ENCODE peak calls at places on chromosomes 3 and 15, in nine cellular contexts. C is stomach, I is pancreas, O is psoas muscle, T is IMR-90, P is right lobe of liver, R is ovary, L is uterus, K is A549. H is an unnamed sample. For H3K9me3, the result is how much of the 10 kb centered on the place peaks cover.

GRCh38 chr3:196339493-196340254 is 1.5 kb upstream of the TM4SF19 start:
- DNase-seq in C (no peak), I (no peak), O (no peak), T (peak), P (no peak), R (no peak), L (no peak), K (peak), H (no peak)

GRCh38 chr3:66386925-66387650 is 113.7 kb downstream of the LRIG1 start:
- DNase-seq in C (no peak), I (no peak), O (no peak), T (peak), P (no peak), R (no peak), L (no peak), K (no peak), H (no peak)

GRCh38 chr3:14785207-14786155 is 33.3 kb upstream of the FGD5 start:
- DNase-seq in C (no peak), I (no peak), O (no peak), T (no peak), P (peak), R (no peak), L (no peak), K (no peak), H (no peak)

GRCh38 chr3:129282727-129283327 is 4.2 kb downstream of the HMCES start:
- DNase-seq in C (no peak), I (no peak), O (no peak), T (peak), P (no peak), R (no peak), L (no peak), K (no peak), H (peak)

GRCh38 chr3:16618721-16619120 is 13.5 kb upstream of the DAZL start:
- DNase-seq in C (no peak), I (no peak), O (no peak), T (peak), P (no peak), R (no peak), L (no peak), K (no peak), H (no peak)

GRCh38 chr3:53624467-53624866 is 130.1 kb downstream of the CACNA1D start:
- DNase-seq in C (peak), I (no peak), O (no peak), T (no peak), P (no peak), R (no peak), L (no peak), K (no peak), H (no peak)

GRCh38 chr15:24772256-24772655 is 96.7 kb downstream of the NPAP1 start:
- DNase-seq in C (no peak), I (no peak), O (no peak), T (no peak), P (no peak), R (no peak), L (no peak), K (no peak), H (no peak)

GRCh38 chr3:11096266-11097135 is 57.8 kb upstream of the HRH1 start:
- DNase-seq in C (peak), I (peak), O (peak), T (peak), P (no peak), R (peak), L (peak), K (peak), H (peak)

GRCh38 chr3:71191031-71191482 is 392.5 kb downstream of the FOXP1 start:
- DNase-seq in C (no peak), I (no peak), O (no peak), T (no peak), P (peak), R (no peak), L (no peak), K (no peak), H (no peak)

GRCh38 chr15:75454471-75455418 is 3.3 kb upstream of the SIN3A start:
- DNase-seq in C (peak), I (peak), O (peak), T (no peak), P (no peak), R (no peak), L (no peak), K (no peak), H (peak)

GRCh38 chr15:38695249-38696119 is 130.9 kb upstream of the RASGRP1 start:
- DNase-seq in C (no peak), I (no peak), O (no peak), T (no peak), P (no peak), R (no peak), L (no peak), K (no peak), H (no peak)

GRCh38 chr3:124381565-124382333 is 348.5 kb upstream of the UMPS start:
- DNase-seq in C (no peak), I (no peak), O (no peak), T (peak), P (no peak), R (no peak), L (no peak), K (peak), H (no peak)

GRCh38 chr3:45064512-45065372 is 38.6 kb downstream of the CLEC3B start:
- DNase-seq in C (no peak), I (peak), O (no peak), T (peak), P (no peak), R (no peak), L (no peak), K (no peak), H (no peak)

GRCh38 chr3:195821403-195822130 is 9.8 kb upstream of the MUC4 start:
- DNase-seq in C (no peak), I (no peak), O (no peak), T (no peak), P (no peak), R (no peak), L (no peak), K (no peak), H (no peak)

GRCh38 chr3:53949541-53949940 is 57.9 kb upstream of the SELENOK start:
- DNase-seq in C (no peak), I (no peak), O (no peak), T (no peak), P (no peak), R (no peak), L (no peak), K (no peak), H (peak)

GRCh38 chr3:183427206-183428139 is 946 bp downstream of the MCF2L2 start:
- DNase-seq in C (no peak), I (no peak), O (no peak), T (no peak), P (no peak), R (no peak), L (no peak), K (no peak), H (no peak)

GRCh38 chr3:123275691-123276090 is 73.9 kb downstream of the SEC22A start:
- DNase-seq in C (no peak), I (no peak), O (no peak), T (no peak), P (no peak), R (no peak), L (no peak), K (no peak), H (no peak)

GRCh38 chr3:107344722-107345121 is 32.5 kb upstream of the CCDC54 start:
- DNase-seq in C (no peak), I (no peak), O (no peak), T (no peak), P (no peak), R (no peak), L (no peak), K (no peak), H (no peak)

GRCh38 chr3:88986834-88987233 is 120.6 kb upstream of the EPHA3 start:
- DNase-seq in C (no peak), I (no peak), O (no peak), T (peak), P (no peak), R (no peak), L (no peak), K (no peak), H (peak)

GRCh38 chr15:66798426-66799061 is 96.5 kb downstream of the SMAD6 start:
- DNase-seq in C (no peak), I (no peak), O (no peak), T (peak), P (no peak), R (no peak), L (no peak), K (no peak), H (no peak)

GRCh38 chr3:55690746-55691540 is 203.8 kb upstream of the WNT5A start:
- DNase-seq in C (no peak), I (no peak), O (no peak), T (no peak), P (no peak), R (no peak), L (no peak), K (no peak), H (peak)

GRCh38 chr3:123658118-123658859 is 73.4 kb upstream of the HACD2 start:
- DNase-seq in C (peak), I (no peak), O (no peak), T (peak), P (no peak), R (peak), L (peak), K (no peak), H (no peak)

GRCh38 chr3:81451611-81452010 is 309.8 kb downstream of the GBE1 start:
- DNase-seq in C (no peak), I (no peak), O (no peak), T (no peak), P (no peak), R (no peak), L (no peak), K (no peak), H (no peak)

GRCh38 chr3:106711650-106712049 is 665.6 kb upstream of the CCDC54 start:
- DNase-seq in C (no peak), I (no peak), O (no peak), T (peak), P (no peak), R (no peak), L (no peak), K (no peak), H (peak)

GRCh38 chr3:78506038-78506437 is 1261.8 kb downstream of the ROBO1 start:
- DNase-seq in C (no peak), I (no peak), O (no peak), T (no peak), P (no peak), R (no peak), L (no peak), K (no peak), H (no peak)

GRCh38 chr3:191141728-191142127 is 57.3 kb upstream of the OSTN start:
- DNase-seq in C (no peak), I (no peak), O (no peak), T (peak), P (no peak), R (no peak), L (no peak), K (peak), H (peak)

GRCh38 chr3:127441764-127442163 is 148.8 kb downstream of the TPRA1 start:
- DNase-seq in C (peak), I (no peak), O (no peak), T (no peak), P (peak), R (no peak), L (no peak), K (no peak), H (no peak)

GRCh38 chr15:85607842-85608241 is 186.9 kb downstream of the KLHL25 start:
- DNase-seq in C (no peak), I (no peak), O (no peak), T (peak), P (no peak), R (peak), L (no peak), K (peak), H (no peak)

GRCh38 chr15:81000144-81000625 is 538 bp upstream of the TLNRD1 start:
- DNase-seq in C (no peak), I (no peak), O (no peak), T (no peak), P (no peak), R (no peak), L (no peak), K (peak), H (peak)

GRCh38 chr3:57025237-57025636 is 35.2 kb upstream of the SPATA12 start:
- DNase-seq in C (no peak), I (no peak), O (no peak), T (no peak), P (no peak), R (no peak), L (no peak), K (no peak), H (no peak)

GRCh38 chr3:50674349-50675178 is at the start of gene DOCK3:
- DNase-seq in C (peak), I (peak), O (peak), T (peak), P (peak), R (peak), L (peak), K (no peak), H (peak)

GRCh38 chr15:63169796-63170195 is 12.5 kb upstream of the RPS27L start:
- DNase-seq in C (no peak), I (no peak), O (peak), T (no peak), P (no peak), R (no peak), L (no peak), K (no peak), H (no peak)

GRCh38 chr15:74529911-74530310 is 11.1 kb upstream of the ARID3B start:
- DNase-seq in C (no peak), I (no peak), O (no peak), T (peak), P (no peak), R (no peak), L (no peak), K (no peak), H (no peak)

DNA sequence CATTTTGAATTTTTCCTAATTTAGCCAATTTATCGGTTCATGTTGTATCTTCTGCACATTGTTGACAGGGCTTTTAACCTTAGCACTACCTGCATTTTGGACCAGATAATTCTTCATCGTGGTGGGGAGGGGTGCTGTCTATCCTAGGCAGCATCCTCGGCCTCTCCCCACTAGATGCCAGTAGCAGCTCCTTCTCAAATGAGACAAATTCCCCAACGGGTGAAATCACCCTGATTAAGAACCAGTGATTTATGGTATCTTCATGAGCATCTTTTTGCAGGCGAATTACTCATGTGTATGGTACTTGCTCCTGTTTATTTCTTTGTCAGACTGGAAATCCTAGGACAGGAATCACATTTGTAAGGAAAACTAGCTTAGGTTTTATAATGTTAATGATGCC is 68.0 kb downstream of the C3orf70 start:
- DNase-seq in C (no peak), I (no peak), O (no peak), T (peak), P (no peak), R (no peak), L (no peak), K (no peak), H (no peak)
- TF ChIP-seq CTCF in C (no peak), I (no peak), O (no peak), T (peak), P (no peak), R (no peak), L (peak), K (no peak), H (no peak)

GRCh38 chr3:39136533-39137434 is 16.6 kb downstream of the CSRNP1 start:
- DNase-seq in C (no peak), I (no peak), O (no peak), T (no peak), P (no peak), R (no peak), L (no peak), K (no peak), H (no peak)
- H3K27ac ChIP-seq in C (no peak), I (no peak), O (no peak), T (no peak), P (no peak), R (no peak), L (no peak), K (no peak), H (no peak)

GRCh38 chr15:79918278-79918677 is 21.5 kb upstream of the MTHFS start:
- DNase-seq in C (no peak), I (no peak), O (no peak), T (no peak), P (no peak), R (no peak), L (no peak), K (no peak), H (no peak)
- H3K9me3 ChIP-seq in C (half or more), I (under half), O (half or more), T (under half), P (under half), R (under half), L (under half), K (half or more), H (half or more)

GRCh38 chr3:157498374-157498773 is 4.8 kb downstream of the VEPH1 start:
- DNase-seq in C (no peak), I (no peak), O (no peak), T (no peak), P (no peak), R (no peak), L (no peak), K (no peak), H (no peak)

GRCh38 chr3:157494581-157495281 is 8.5 kb downstream of the VEPH1 start:
- DNase-seq in C (no peak), I (no peak), O (no peak), T (peak), P (no peak), R (no peak), L (no peak), K (no peak), H (no peak)

GRCh38 chr3:157495846-157496245 is 7.4 kb downstream of the VEPH1 start:
- DNase-seq in C (no peak), I (no peak), O (no peak), T (no peak), P (no peak), R (no peak), L (no peak), K (no peak), H (no peak)

GRCh38 chr3:157491136-157491535 is 12.1 kb downstream of the VEPH1 start:
- DNase-seq in C (no peak), I (no peak), O (no peak), T (no peak), P (no peak), R (no peak), L (no peak), K (no peak), H (no peak)

GRCh38 chr3:157493627-157494550 is 9.3 kb downstream of the VEPH1 start:
- DNase-seq in C (no peak), I (no peak), O (no peak), T (peak), P (no peak), R (no peak), L (no peak), K (peak), H (peak)
- TF ChIP-seq CTCF in C (no peak), I (peak), O (peak), T (peak), P (peak), R (no peak), L (peak), K (peak), H (peak)

GRCh38 chr3:172280406-172281051 is 167.7 kb downstream of the GHSR start:
- DNase-seq in C (no peak), I (no peak), O (no peak), T (peak), P (no peak), R (no peak), L (no peak), K (no peak), H (peak)
- H3K27ac ChIP-seq in C (no peak), I (no peak), O (peak), T (peak), P (peak), R (no peak), L (no peak), K (no peak), H (no peak)

GRCh38 chr15:95712785-95713184 is 617.7 kb upstream of the NR2F2 start:
- DNase-seq in C (no peak), I (no peak), O (no peak), T (peak), P (no peak), R (no peak), L (no peak), K (no peak), H (no peak)

GRCh38 chr15:95715116-95715888 is 615.2 kb upstream of the NR2F2 start:
- DNase-seq in C (no peak), I (no peak), O (no peak), T (peak), P (peak), R (no peak), L (no peak), K (no peak), H (no peak)

GRCh38 chr15:95713315-95713714 is 617.2 kb upstream of the NR2F2 start:
- DNase-seq in C (no peak), I (no peak), O (no peak), T (no peak), P (no peak), R (no peak), L (no peak), K (no peak), H (no peak)

GRCh38 chr15:95715919-95716318 is 614.6 kb upstream of the NR2F2 start:
- DNase-seq in C (no peak), I (no peak), O (no peak), T (no peak), P (no peak), R (no peak), L (no peak), K (no peak), H (no peak)

DNA sequence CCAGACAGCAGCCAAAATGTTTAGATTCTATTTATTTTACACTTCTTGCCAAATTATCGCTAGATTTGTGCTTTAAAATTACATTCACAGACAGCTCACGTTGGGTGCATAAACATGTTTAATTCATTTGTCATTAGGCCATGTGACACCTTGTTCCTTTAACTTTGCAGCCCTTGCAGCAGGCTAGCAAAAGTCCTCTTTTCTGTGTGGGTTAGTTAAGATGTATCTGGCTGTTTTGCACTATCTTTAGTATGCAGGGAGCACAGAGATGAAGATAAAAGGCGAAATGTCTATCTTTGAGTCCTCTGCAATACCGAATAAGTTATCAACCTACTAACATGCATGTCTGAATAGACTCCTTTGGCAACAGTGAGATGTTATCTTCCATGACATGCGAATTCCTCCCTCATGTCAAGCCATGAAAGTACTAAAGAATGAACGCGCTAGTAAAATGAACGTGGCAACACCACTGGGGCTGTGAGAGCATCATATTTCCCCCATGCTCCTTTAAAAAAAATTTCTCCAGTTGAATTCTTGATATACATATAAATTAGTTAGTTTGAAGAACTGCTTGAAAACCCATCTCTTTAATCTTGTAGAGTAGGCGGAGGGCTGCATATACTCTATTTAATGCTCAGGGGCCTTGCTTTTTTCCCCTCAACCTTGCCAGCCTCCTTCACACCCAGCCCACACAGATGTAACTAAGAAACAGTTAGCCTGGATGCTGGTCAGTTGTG is 620.4 kb upstream of the NR2F2 start:
- DNase-seq in C (no peak), I (no peak), O (no peak), T (no peak), P (no peak), R (no peak), L (no peak), K (no peak), H (no peak)
- H3K9me3 ChIP-seq in C (under half), I (under half), O (under half), T (under half), P (under half), R (under half), L (under half), K (under half), H (under half)

DNA sequence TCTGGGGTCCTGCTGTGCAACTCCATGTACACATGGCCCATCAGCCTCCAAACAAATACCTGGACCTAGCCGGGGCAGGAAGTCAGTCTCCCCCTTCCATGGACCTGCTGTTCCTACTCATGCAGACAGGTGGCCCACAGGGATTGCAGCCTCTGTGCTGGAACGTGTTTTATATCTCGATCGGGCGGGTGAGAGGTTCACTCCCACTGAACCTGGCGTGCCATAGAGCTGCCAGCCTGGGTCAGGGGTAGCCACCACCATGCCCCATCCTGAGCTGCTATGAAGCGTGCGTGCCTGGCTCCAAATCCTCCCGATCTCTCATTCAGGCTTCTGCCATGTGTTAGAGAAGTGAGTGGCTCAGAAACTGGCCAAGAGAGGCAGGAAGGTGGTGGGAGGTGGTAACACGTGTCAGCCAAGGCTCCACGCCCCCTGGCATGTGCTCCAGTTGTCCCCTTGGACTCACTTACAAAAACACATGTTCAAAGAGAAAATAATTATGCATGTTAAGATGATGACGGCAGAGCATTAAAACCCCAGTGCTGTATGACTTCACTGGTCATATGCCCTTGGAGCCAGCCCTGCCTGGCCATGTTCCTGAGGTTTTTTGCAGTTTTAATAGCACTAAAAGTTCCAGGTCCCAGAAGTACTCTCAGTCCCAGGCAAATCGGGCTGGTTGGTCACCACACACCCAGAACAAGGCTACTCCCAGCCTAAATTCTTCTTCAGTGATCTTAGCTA is 30.6 kb downstream of the CTSH start:
- DNase-seq in C (peak), I (no peak), O (peak), T (no peak), P (no peak), R (peak), L (peak), K (peak), H (no peak)
- TF ChIP-seq CTCF in C (peak), I (peak), O (peak), T (peak), P (peak), R (peak), L (peak), K (no peak), H (peak)

H was measured in A673.